ENCODE peak calls at places on chromosomes 2 and 18, in six cellular contexts. R, U, G, T, E and X are unnamed samples.

GRCh38 chr2:48070415-48070814 is 164.1 kb upstream of the FBXO11 start:
- DNase-seq in R (no peak), G (no peak), U (no peak), E (no peak), T (no peak), X (no peak)

GRCh38 chr2:201260302-201260800 is at the start of gene CASP8:
- DNase-seq in R (no peak), G (peak; percentile 68), E (peak; percentile 68), T (peak; percentile 88), U (peak; percentile 61), X (no peak)

GRCh38 chr18:10851824-10852225 is 297.5 kb downstream of the PIEZO2 start:
- DNase-seq in E (no peak), R (no peak), T (peak; percentile 55), U (no peak), G (no peak), X (no peak)

GRCh38 chr2:120239488-120240287 is 13.0 kb upstream of the RALB start:
- DNase-seq in G (no peak), R (no peak), U (no peak), E (no peak), T (peak; percentile 56), X (no peak)

GRCh38 chr18:7601249-7601620 is 34.1 kb downstream of the PTPRM start:
- DNase-seq in T (peak; percentile 69), R (no peak), G (no peak), E (no peak), U (no peak), X (no peak)

GRCh38 chr2:108978709-108979111 is 10.3 kb downstream of the EDAR start:
- DNase-seq in G (no peak), R (no peak), T (no peak), E (no peak), U (no peak), X (no peak)

GRCh38 chr2:31233216-31233615 is 736 bp upstream of the EHD3 start:
- DNase-seq in E (no peak), G (no peak), R (no peak), T (no peak), U (no peak), X (no peak)

GRCh38 chr18:2143666-2144065 is 427.6 kb downstream of the METTL4 start:
- DNase-seq in R (no peak), T (no peak), U (no peak), G (no peak), E (no peak), X (no peak)